ENCODE peak calls at places on chromosomes 13 and 19, in nine cellular contexts. Y is Caco-2, Q is neural progenitor cell, K is transverse colon, Z is fibroblast of lung, A is left ventricle myocardium inferior, N is gastrocnemius medialis, R is GM23248, M is tibial artery. B is an unnamed sample. For H3K4me1, the result is how much of the 10 kb centered on the place peaks cover.

GRCh38 chr13:103403148-103403740 is 337.0 kb upstream of the SLC10A2 start:
- DNase-seq in Y (no peak), Q (no peak), K (no peak), Z (no peak), A (no peak), N (no peak), R (no peak), M (no peak), B (peak)

GRCh38 chr19:39514840-39515550 is at the start of gene SELENOV:
- DNase-seq in Y (peak), Q (peak), K (no peak), Z (no peak), A (no peak), N (no peak), R (no peak), M (no peak), B (peak)

GRCh38 chr19:1052349-1052967 is 12.6 kb downstream of the ABCA7 start:
- DNase-seq in Y (no peak), Q (no peak), K (no peak), Z (no peak), A (no peak), N (no peak), R (no peak), M (no peak), B (no peak)

GRCh38 chr13:26247011-26247410 is 6.9 kb upstream of the CDK8 start:
- DNase-seq in Y (no peak), Q (no peak), K (no peak), Z (no peak), A (no peak), N (no peak), R (no peak), M (no peak), B (no peak)

GRCh38 chr19:58009666-58010301 is 7.2 kb upstream of the ZNF606 start:
- DNase-seq in Y (peak), Q (peak), K (peak), Z (peak), A (peak), N (peak), R (peak), M (peak), B (peak)

GRCh38 chr19:33780251-33780650 is 16.4 kb upstream of the KCTD15 start:
- DNase-seq in Y (no peak), Q (no peak), K (no peak), Z (no peak), A (no peak), N (no peak), R (no peak), M (no peak), B (no peak)

GRCh38 chr19:1163934-1164683 is 10.0 kb downstream of the SBNO2 start:
- DNase-seq in Y (no peak), Q (no peak), K (no peak), Z (no peak), A (no peak), N (peak), R (no peak), M (no peak), B (no peak)

GRCh38 chr19:48249502-48250014 is 6.2 kb downstream of the CARD8 start:
- DNase-seq in Y (no peak), Q (no peak), K (peak), Z (no peak), A (peak), N (peak), R (no peak), M (peak), B (no peak)

GRCh38 chr19:44592451-44592890 is 20.9 kb upstream of the IGSF23 start:
- DNase-seq in Y (peak), Q (no peak), K (no peak), Z (peak), A (no peak), N (peak), R (no peak), M (no peak), B (peak)

GRCh38 chr13:41513600-41513999 is 56.2 kb downstream of the RGCC start:
- DNase-seq in Y (no peak), Q (no peak), K (no peak), Z (no peak), A (no peak), N (no peak), R (no peak), M (no peak), B (no peak)

GRCh38 chr19:19661675-19662251 is 1.7 kb downstream of the ATP13A1 start:
- DNase-seq in Y (no peak), Q (peak), K (peak), Z (no peak), A (no peak), N (no peak), R (peak), M (no peak), B (no peak)

GRCh38 chr13:93777504-93777903 is 550.9 kb downstream of the GPC6 start:
- DNase-seq in Y (no peak), Q (no peak), K (no peak), Z (no peak), A (no peak), N (no peak), R (no peak), M (no peak), B (no peak)

GRCh38 chr13:110542311-110542796 is 19.2 kb downstream of the RAB20 start:
- DNase-seq in Y (no peak), Q (no peak), K (no peak), Z (no peak), A (no peak), N (no peak), R (no peak), M (no peak), B (no peak)

GRCh38 chr19:29429581-29429980 is 96.2 kb upstream of the VSTM2B start:
- DNase-seq in Y (no peak), Q (no peak), K (no peak), Z (no peak), A (no peak), N (no peak), R (no peak), M (no peak), B (no peak)

GRCh38 chr13:111480976-111481375 is 160.5 kb downstream of the TEX29 start:
- DNase-seq in Y (no peak), Q (no peak), K (no peak), Z (no peak), A (no peak), N (no peak), R (no peak), M (no peak), B (no peak)

GRCh38 chr19:4889034-4889825 is 13.5 kb downstream of the ARRDC5 start:
- DNase-seq in Y (no peak), Q (no peak), K (no peak), Z (peak), A (no peak), N (no peak), R (peak), M (no peak), B (no peak)

GRCh38 chr13:46571189-46571901 is 18.4 kb downstream of the LRCH1 start:
- DNase-seq in Y (no peak), Q (no peak), K (no peak), Z (peak), A (no peak), N (no peak), R (peak), M (no peak), B (no peak)

GRCh38 chr19:16143399-16144215 is at the start of gene HSH2D:
- DNase-seq in Y (peak), Q (no peak), K (peak), Z (no peak), A (peak), N (no peak), R (no peak), M (no peak), B (peak)

GRCh38 chr13:45490068-45490467 is 25.3 kb downstream of the COG3 start:
- DNase-seq in Y (no peak), Q (no peak), K (no peak), Z (no peak), A (no peak), N (no peak), R (no peak), M (no peak), B (no peak)

GRCh38 chr19:12331211-12331941 is 2.1 kb downstream of the ZNF563 start:
- DNase-seq in Y (peak), Q (peak), K (peak), Z (no peak), A (no peak), N (no peak), R (no peak), M (no peak), B (peak)

GRCh38 chr19:15374796-15375440 is 4.7 kb downstream of the AKAP8 start:
- DNase-seq in Y (no peak), Q (no peak), K (no peak), Z (no peak), A (peak), N (peak), R (no peak), M (peak), B (no peak)

GRCh38 chr13:33634526-33635111 is 183.3 kb upstream of the RFC3 start:
- DNase-seq in Y (peak), Q (no peak), K (no peak), Z (peak), A (no peak), N (no peak), R (no peak), M (no peak), B (no peak)

GRCh38 chr13:112732679-112733078 is 42.8 kb downstream of the ATP11A start:
- DNase-seq in Y (no peak), Q (no peak), K (no peak), Z (no peak), A (no peak), N (no peak), R (no peak), M (no peak), B (no peak)

GRCh38 chr19:9721861-9722260 is 46.7 kb downstream of the ZNF846 start:
- DNase-seq in Y (no peak), Q (peak), K (no peak), Z (no peak), A (no peak), N (no peak), R (no peak), M (no peak), B (no peak)

GRCh38 chr13:74641586-74641985 is 507.4 kb upstream of the KLF12 start:
- DNase-seq in Y (no peak), Q (no peak), K (no peak), Z (peak), A (no peak), N (no peak), R (peak), M (no peak), B (no peak)

GRCh38 chr19:1019980-1020867 is 699 bp downstream of the TMEM259 start:
- DNase-seq in Y (no peak), Q (peak), K (no peak), Z (no peak), A (no peak), N (peak), R (no peak), M (no peak), B (no peak)

GRCh38 chr13:41465215-41465907 is 8.0 kb downstream of the RGCC start:
- DNase-seq in Y (no peak), Q (no peak), K (peak), Z (peak), A (peak), N (peak), R (peak), M (no peak), B (no peak)

GRCh38 chr19:4713384-4713951 is 10.2 kb downstream of the DPP9 start:
- DNase-seq in Y (no peak), Q (no peak), K (peak), Z (peak), A (peak), N (peak), R (peak), M (peak), B (peak)

GRCh38 chr13:90618133-90618532 is 729.4 kb upstream of the MIR17HG start:
- DNase-seq in Y (no peak), Q (peak), K (no peak), Z (no peak), A (no peak), N (no peak), R (no peak), M (no peak), B (no peak)

GRCh38 chr19:58002384-58003152 is at the start of gene ZNF606:
- DNase-seq in Y (peak), Q (peak), K (peak), Z (peak), A (peak), N (peak), R (peak), M (peak), B (peak)

GRCh38 chr19:19343016-19343362 is 22.4 kb downstream of the MAU2 start:
- DNase-seq in Y (no peak), Q (no peak), K (no peak), Z (no peak), A (no peak), N (no peak), R (no peak), M (no peak), B (no peak)

GRCh38 chr19:16260160-16260793 is 62.6 kb downstream of the AP1M1 start:
- DNase-seq in Y (no peak), Q (no peak), K (no peak), Z (no peak), A (no peak), N (no peak), R (no peak), M (no peak), B (no peak)

GRCh38 chr19:32453736-32454135 is 48.2 kb downstream of the DPY19L3 start:
- DNase-seq in Y (no peak), Q (no peak), K (no peak), Z (no peak), A (no peak), N (no peak), R (peak), M (no peak), B (no peak)

GRCh38 chr13:31138515-31138914 is 23.2 kb downstream of the HSPH1 start:
- DNase-seq in Y (no peak), Q (no peak), K (no peak), Z (peak), A (no peak), N (no peak), R (no peak), M (no peak), B (no peak)
- H3K4me1 ChIP-seq in Y (under half), Q (under half), K (under half), Z (under half), A (under half), N (under half), R (under half), M (under half), B (under half)

GRCh38 chr13:20501548-20501947 is 24.1 kb downstream of the CRYL1 start:
- DNase-seq in Y (no peak), Q (no peak), K (no peak), Z (no peak), A (no peak), N (no peak), R (no peak), M (no peak), B (no peak)
- H3K4me1 ChIP-seq in Y (under half), Q (under half), K (under half), Z (under half), A (under half), N (under half), R (under half), M (under half), B (under half)

GRCh38 chr13:50845211-50845610 is 1.7 kb upstream of the DLEU7 start:
- DNase-seq in Y (no peak), Q (no peak), K (no peak), Z (peak), A (no peak), N (no peak), R (no peak), M (no peak), B (no peak)
- H3K4me1 ChIP-seq in Y (under half), Q (under half), K (under half), Z (under half), A (under half), N (under half), R (under half), M (under half), B (under half)

GRCh38 chr13:99215466-99215865 is 14.8 kb downstream of the UBAC2 start:
- DNase-seq in Y (no peak), Q (no peak), K (no peak), Z (no peak), A (no peak), N (no peak), R (no peak), M (no peak), B (no peak)
- H3K4me1 ChIP-seq in Y (under half), Q (under half), K (under half), Z (under half), A (half or more), N (under half), R (under half), M (under half), B (under half)